ENCODE peak calls at places on chromosomes 13 and 19, in eight cellular contexts. Q, J, K, C, R, F, I and V are unnamed samples.

GRCh38 chr13:73228546-73228945 is 169.7 kb downstream of the KLF5 start:
- DNase-seq in I (peak), C (no peak), J (no peak), R (no peak), K (peak), Q (no peak), F (no peak), V (no peak)

GRCh38 chr19:4052114-4052992 is 14.3 kb downstream of the ZBTB7A start:
- DNase-seq in K (peak), F (peak), C (no peak), R (no peak), Q (no peak), I (peak), J (no peak), V (no peak)

GRCh38 chr19:18416778-18417249 is 2.4 kb upstream of the SSBP4 start:
- DNase-seq in I (peak), Q (peak), R (peak), F (peak), C (peak), K (peak), J (peak), V (peak)

GRCh38 chr13:30832845-30833332 is 73.2 kb upstream of the MEDAG start:
- DNase-seq in R (peak), Q (no peak), F (peak), C (peak), K (peak), I (no peak), J (peak), V (peak)

GRCh38 chr19:17966497-17967257 is at the start of gene KCNN1:
- DNase-seq in F (no peak), I (no peak), K (no peak), R (no peak), Q (no peak), C (no peak), J (no peak), V (peak)

GRCh38 chr13:24161010-24161775 is 673 bp downstream of the SPATA13 start:
- DNase-seq in C (no peak), I (no peak), Q (no peak), R (peak), K (no peak), J (peak), F (peak), V (peak)

GRCh38 chr19:18417250-18418033 is 1.8 kb upstream of the SSBP4 start:
- DNase-seq in Q (no peak), R (no peak), J (peak), C (peak), F (no peak), I (peak), K (peak), V (peak)

GRCh38 chr13:43732726-43733125 is 54.0 kb downstream of the ENOX1 start:
- DNase-seq in R (no peak), F (no peak), J (no peak), C (no peak), Q (no peak), K (no peak), I (no peak), V (no peak)

GRCh38 chr13:66933994-66934393 is 296.1 kb downstream of the PCDH9 start:
- DNase-seq in C (peak), Q (no peak), R (no peak), K (peak), J (no peak), F (no peak), I (peak), V (no peak)

GRCh38 chr13:27712421-27712820 is 79.9 kb upstream of the GSX1 start:
- DNase-seq in Q (peak), J (no peak), F (peak), R (no peak), C (no peak), I (no peak), K (peak), V (peak)

GRCh38 chr19:51366999-51367564 is 894 bp upstream of the ETFB start:
- DNase-seq in J (no peak), F (peak), R (no peak), I (no peak), K (no peak), C (no peak), Q (no peak), V (peak)

GRCh38 chr19:45729774-45730388 is 815 bp downstream of the FBXO46 start:
- DNase-seq in I (no peak), F (no peak), R (no peak), C (no peak), Q (no peak), J (no peak), K (no peak), V (peak)

GRCh38 chr13:42392706-42393572 is 121.0 kb downstream of the AKAP11 start:
- DNase-seq in C (no peak), R (no peak), F (no peak), I (no peak), Q (no peak), J (no peak), K (no peak), V (no peak)

GRCh38 chr13:41029629-41030028 is 10.5 kb upstream of the ELF1 start:
- DNase-seq in I (no peak), R (no peak), Q (no peak), C (no peak), F (no peak), J (no peak), K (no peak), V (no peak)

GRCh38 chr13:33261426-33262068 is 24.0 kb downstream of the STARD13 start:
- DNase-seq in I (peak), Q (no peak), J (no peak), K (no peak), F (no peak), R (no peak), C (no peak), V (no peak)

GRCh38 chr13:110801044-110801443 is 87.5 kb downstream of the ING1 start:
- DNase-seq in C (no peak), F (no peak), R (no peak), K (no peak), J (no peak), Q (no peak), I (no peak), V (no peak)

GRCh38 chr19:31100945-31101344 is 248.3 kb downstream of the TSHZ3 start:
- DNase-seq in F (no peak), R (no peak), C (no peak), I (no peak), K (no peak), J (no peak), Q (no peak), V (no peak)

GRCh38 chr13:83297591-83298305 is 584.5 kb downstream of the SLITRK1 start:
- DNase-seq in Q (no peak), J (no peak), R (no peak), C (no peak), I (no peak), K (no peak), F (no peak), V (no peak)

GRCh38 chr13:44422755-44423643 is 49.4 kb downstream of the SERP2 start:
- DNase-seq in R (no peak), K (no peak), F (no peak), I (no peak), Q (no peak), C (no peak), J (no peak), V (no peak)

GRCh38 chr13:41985788-41986508 is 25.0 kb upstream of the VWA8 start:
- DNase-seq in I (peak), J (no peak), C (no peak), Q (no peak), F (no peak), K (peak), R (no peak), V (no peak)

GRCh38 chr13:49298903-49299605 is 51.3 kb downstream of the CDADC1 start:
- DNase-seq in F (no peak), J (no peak), Q (no peak), K (no peak), C (no peak), R (no peak), I (no peak), V (peak)

GRCh38 chr19:5692785-5693194 is 2.7 kb downstream of the RPL36 start:
- DNase-seq in K (peak), I (no peak), C (peak), Q (no peak), R (no peak), F (no peak), J (no peak), V (no peak)

GRCh38 chr19:37362733-37363132 is 8.2 kb upstream of the ZNF527 start:
- DNase-seq in R (no peak), I (no peak), C (peak), K (peak), F (no peak), Q (no peak), J (no peak), V (no peak)

GRCh38 chr19:45653634-45654033 is 14.4 kb upstream of the GIPR start:
- DNase-seq in I (no peak), K (no peak), J (no peak), Q (no peak), R (no peak), C (no peak), F (no peak), V (no peak)

GRCh38 chr19:3665681-3666544 is 34.4 kb downstream of the PIP5K1C start:
- DNase-seq in K (no peak), Q (peak), J (peak), R (peak), C (peak), I (no peak), F (peak), V (peak)

GRCh38 chr19:38684078-38684861 is 36.8 kb downstream of the ACTN4 start:
- DNase-seq in Q (no peak), F (peak), C (peak), K (peak), J (peak), I (peak), R (no peak), V (no peak)

GRCh38 chr19:38683393-38684077 is 36.1 kb downstream of the ACTN4 start:
- DNase-seq in Q (no peak), K (peak), J (peak), I (peak), R (peak), C (peak), F (peak), V (peak)

GRCh38 chr19:38682872-38683392 is 35.5 kb downstream of the ACTN4 start:
- DNase-seq in C (no peak), R (no peak), I (no peak), K (no peak), Q (no peak), F (no peak), J (no peak), V (no peak)

GRCh38 chr19:38679839-38680238 is 32.4 kb downstream of the ACTN4 start:
- DNase-seq in J (no peak), Q (no peak), R (no peak), F (no peak), I (peak), K (peak), C (no peak), V (no peak)

DNA sequence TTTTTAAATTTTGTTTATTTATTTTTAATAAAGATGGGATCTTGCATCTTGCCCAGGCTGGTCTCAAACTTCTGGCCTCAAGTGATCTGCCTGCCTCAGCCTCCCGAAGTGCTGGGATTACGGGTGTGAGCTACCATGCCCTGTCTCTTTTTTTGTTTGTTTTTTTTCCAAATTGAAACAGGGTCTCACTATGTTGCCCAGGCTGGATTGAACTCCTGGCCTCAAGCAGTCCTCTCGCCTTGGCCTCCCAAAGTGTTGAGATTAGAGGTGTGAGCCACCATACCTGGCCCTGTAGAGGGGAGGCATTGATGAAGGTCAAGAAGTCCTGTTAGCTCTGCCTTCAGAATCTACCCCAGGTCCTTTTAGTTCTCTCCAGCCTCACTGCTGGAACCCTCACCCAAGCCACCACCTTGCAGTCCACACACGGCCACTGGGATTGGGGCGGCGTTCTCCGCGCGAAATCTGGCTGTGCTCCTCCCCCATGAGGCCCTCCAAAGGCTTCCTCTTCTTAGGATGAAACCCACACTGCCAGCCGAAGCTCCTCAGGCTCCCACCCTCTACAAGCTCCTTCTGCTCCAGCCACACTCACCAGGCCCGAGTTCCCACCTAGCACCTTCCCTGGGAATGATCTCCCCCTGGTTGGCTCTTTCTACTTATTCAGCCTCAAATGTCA is 34.9 kb downstream of the ACTN4 start:
- DNase-seq in I (no peak), R (no peak), J (no peak), F (no peak), Q (no peak), C (no peak), K (no peak), V (no peak)
- H3K4me3 ChIP-seq in I (no peak), R (no peak), J (no peak), F (no peak), Q (no peak), C (no peak), K (peak), V (no peak)

DNA sequence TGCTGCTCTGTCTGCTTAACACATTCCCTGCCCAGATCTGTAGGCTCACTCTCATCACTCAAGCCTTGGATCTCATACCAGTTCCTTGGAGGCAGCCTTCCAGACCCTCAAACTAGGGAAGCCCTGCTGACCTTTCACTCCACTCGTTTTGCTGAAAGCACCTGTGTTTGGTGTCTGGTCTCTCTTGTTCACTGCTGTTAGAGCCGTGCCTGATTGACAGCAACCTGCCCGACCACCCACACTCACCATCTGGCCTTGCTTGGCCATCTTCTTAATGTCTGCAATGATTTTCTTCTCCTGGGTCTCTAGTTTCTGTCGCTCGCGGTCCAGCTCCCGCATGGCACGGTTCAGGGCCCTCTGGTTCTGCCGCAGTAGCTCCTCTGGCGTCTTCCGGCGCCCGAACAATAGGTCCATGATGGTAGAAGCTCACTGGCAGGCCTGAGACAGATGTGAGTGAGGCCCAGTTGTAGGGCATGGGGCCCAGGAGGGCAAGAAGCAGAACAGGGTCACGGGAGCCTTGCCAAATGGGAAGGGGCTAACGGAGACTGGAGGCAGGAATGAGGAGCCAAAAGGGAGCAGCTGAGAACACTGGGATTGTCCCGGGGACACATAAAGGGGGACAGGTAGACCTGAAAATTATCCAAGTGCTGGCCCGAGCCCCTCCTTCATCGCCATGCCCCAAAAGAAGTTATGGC is 959 bp downstream of the CHMP2A start:
- DNase-seq in C (no peak), Q (no peak), K (no peak), I (no peak), J (peak), F (no peak), R (no peak), V (no peak)
- TF ChIP-seq POLR2A in C (no peak), Q (no peak), K (no peak), I (no peak), J (no peak), F (no peak), R (no peak), V (no peak)

DNA sequence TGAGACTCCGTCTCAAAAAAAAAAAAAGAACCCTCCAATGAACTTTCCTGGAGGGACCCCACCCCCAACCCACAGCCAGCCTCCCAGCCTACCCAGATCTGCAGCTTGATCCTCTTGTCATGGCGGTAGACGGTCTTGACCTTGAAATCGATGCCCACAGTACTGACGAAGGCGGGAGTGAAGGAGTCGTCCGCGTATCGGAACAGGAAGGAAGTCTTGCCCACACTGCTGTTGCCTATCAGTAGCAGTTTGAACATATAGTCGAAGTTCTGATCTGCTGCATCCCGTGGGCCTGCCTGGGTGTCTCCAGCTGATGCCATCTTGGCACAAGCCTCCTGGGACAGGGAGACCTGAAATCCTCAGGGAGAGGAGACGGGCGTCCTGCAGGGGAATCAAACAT is 2.4 kb downstream of the RAB3D start:
- DNase-seq in F (no peak), C (no peak), R (no peak), I (no peak), Q (no peak), J (no peak), K (no peak), V (no peak)
- H3K27ac ChIP-seq in F (no peak), C (no peak), R (no peak), I (no peak), Q (no peak), J (no peak), K (no peak), V (no peak)

DNA sequence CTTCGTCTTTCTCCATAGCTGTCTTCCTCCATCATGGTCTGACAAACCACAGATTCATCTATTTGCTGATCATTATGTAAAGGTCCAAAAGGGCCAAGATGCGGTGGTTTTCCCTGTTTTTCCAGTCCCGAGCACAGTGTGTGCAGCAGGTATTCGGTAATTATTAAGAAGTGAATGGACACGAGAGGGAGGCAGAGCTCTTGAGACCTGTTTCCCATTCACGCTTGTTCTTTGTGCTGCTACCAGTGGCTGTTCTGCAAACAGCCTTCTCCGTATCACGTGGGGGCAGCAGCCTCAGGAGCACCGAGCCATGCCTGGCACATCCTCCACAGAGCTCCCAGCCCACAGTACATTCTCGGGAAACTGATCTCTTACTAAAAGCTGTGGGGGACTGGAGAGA is 50.3 kb downstream of the CCDC70 start:
- DNase-seq in R (no peak), K (no peak), Q (no peak), I (no peak), F (peak), J (no peak), C (no peak), V (peak)
- H3K4me3 ChIP-seq in R (no peak), K (no peak), Q (no peak), I (no peak), F (no peak), J (no peak), C (no peak), V (no peak)

GRCh38 chr19:57362997-57363705 is at the start of the genes TRAPPC2B and ZNF547:
- DNase-seq in C (peak), F (peak), Q (peak), I (peak), J (peak), R (peak), K (peak), V (peak)
- TF ChIP-seq POLR2A in C (peak), F (no peak), Q (peak), I (peak), J (peak), R (peak), K (no peak), V (no peak)

DNA sequence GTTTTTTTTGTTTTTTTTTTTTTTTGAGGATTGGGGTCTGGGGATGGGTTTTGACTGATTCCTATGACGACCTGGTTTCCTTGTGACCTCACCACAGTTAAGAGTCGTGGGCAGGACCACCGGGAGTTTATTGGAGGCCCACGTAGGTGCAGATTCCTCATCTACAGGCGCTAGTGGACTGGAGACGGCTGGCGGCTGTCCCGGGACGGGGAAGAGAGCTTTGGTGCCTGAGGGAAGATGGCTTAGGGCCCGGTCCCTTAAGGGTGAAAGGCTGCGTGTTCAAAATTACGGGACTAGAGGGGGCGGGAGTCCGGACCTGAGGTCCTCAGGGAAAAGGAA is 679 bp upstream of the TEAD2 start:
- DNase-seq in J (peak), C (no peak), R (no peak), I (peak), Q (peak), K (no peak), F (peak), V (no peak)
- H3K27ac ChIP-seq in J (peak), C (peak), R (peak), I (peak), Q (peak), K (peak), F (peak), V (peak)

DNA sequence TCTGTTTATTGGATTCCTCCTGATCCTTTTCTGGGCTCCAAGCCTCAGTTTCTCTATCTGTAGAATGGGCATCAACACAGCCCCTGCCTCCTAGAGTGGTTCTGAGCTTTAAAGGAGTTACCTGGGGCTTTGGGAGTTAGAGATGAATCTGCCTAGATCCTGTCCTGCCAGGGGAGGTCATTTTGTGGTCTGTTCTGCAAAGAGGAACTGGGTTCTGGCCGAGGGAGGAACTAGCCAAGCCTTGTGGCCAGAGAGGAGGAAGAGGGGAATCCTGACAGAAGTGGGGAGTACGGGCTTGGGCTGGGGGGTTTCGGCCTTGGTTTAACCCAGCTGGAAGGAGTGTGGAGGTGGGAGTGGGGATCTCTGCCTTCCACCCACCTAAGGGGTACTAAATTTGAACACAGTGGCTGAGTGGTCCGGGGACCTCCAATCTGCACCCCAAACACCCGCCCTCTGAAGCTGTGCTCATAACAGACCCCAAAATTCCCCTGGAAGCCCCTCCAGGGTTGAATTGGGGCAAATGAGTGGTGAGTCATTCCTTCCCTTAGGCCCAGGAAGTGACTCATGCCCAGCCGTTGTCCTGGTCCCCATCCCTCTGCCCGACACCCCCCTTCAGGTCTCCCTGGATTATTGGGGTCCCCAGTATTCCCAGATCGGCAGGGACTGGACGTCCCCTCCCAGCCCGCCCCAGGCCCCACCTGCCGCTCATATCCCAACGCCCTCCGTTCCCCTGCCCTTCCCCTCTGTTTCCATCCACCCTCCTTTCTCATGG is 2.8 kb downstream of the ADGRE5 start:
- DNase-seq in F (no peak), C (peak), R (no peak), I (peak), J (peak), K (no peak), Q (no peak), V (no peak)
- H3K4me3 ChIP-seq in F (peak), C (peak), R (peak), I (no peak), J (peak), K (peak), Q (peak), V (no peak)